ENCODE peak calls at places on chromosomes 11 and 22, in nine cellular contexts. M is non-pigmented ciliary epithelial cell; O is psoas muscle; N is NCI-H187 treated with DMSO at 0.1 percent for 48 hours; W is iris pigment epithelial cell; J is activated CD8-positive, alpha-beta memory T cell treated with anti-CD3 and anti-CD28 coated beads for 4 hours; F is midbrain; P is PC-3; S is SK-N-SH. K is an unnamed sample.

GRCh38 chr11:78420796-78421209 is 3.2 kb upstream of the GAB2 start:
- DNase-seq in J (no peak), F (no peak), P (no peak), M (peak; percentile 55), N (peak; percentile 35), S (peak; percentile 65), W (peak; percentile 85), O (peak; percentile 58), K (no peak)

GRCh38 chr11:85118151-85118550 is 509.0 kb downstream of the DLG2 start:
- DNase-seq in S (no peak), O (no peak), J (no peak), F (no peak), W (peak; percentile 28), P (peak; percentile 9), N (no peak), M (no peak), K (no peak)

GRCh38 chr11:3796796-3797328 is 492 bp downstream of the NUP98 start:
- DNase-seq in N (no peak), O (no peak), P (no peak), F (no peak), J (no peak), W (no peak), S (no peak), M (no peak), K (no peak)

GRCh38 chr11:84496122-84496521 is 1131.0 kb downstream of the DLG2 start:
- DNase-seq in M (no peak), N (no peak), W (no peak), P (no peak), S (no peak), J (no peak), O (no peak), F (no peak), K (no peak)

GRCh38 chr22:45781941-45782340 is 110.3 kb downstream of the ATXN10 start:
- DNase-seq in N (no peak), J (no peak), P (peak; percentile 29), W (no peak), O (no peak), S (no peak), M (no peak), F (no peak), K (no peak)

GRCh38 chr11:103936059-103936458 is 100.4 kb upstream of the DDI1 start:
- DNase-seq in J (no peak), M (no peak), W (peak; percentile 70), P (peak; percentile 24), S (no peak), N (no peak), F (no peak), O (no peak), K (no peak)

GRCh38 chr22:25359601-25360261 is 140.3 kb downstream of the CRYBB2 start:
- DNase-seq in S (no peak), J (no peak), P (no peak), N (no peak), F (no peak), M (no peak), W (no peak), O (no peak), K (no peak)

GRCh38 chr11:35605691-35606090 is 12.6 kb upstream of the FJX1 start:
- DNase-seq in J (no peak), M (no peak), P (no peak), S (no peak), F (peak; percentile 79), W (peak; percentile 65), N (no peak), O (no peak), K (no peak)

GRCh38 chr11:33448461-33449130 is 191.4 kb downstream of the HIPK3 start:
- DNase-seq in S (no peak), N (no peak), O (no peak), P (peak; percentile 66), F (no peak), J (no peak), W (no peak), M (no peak), K (no peak)

GRCh38 chr11:118918128-118918685 is 7.5 kb downstream of the BCL9L start:
- DNase-seq in W (peak; percentile 88), F (no peak), S (peak; percentile 53), N (no peak), P (peak; percentile 92), J (no peak), O (peak; percentile 94), M (no peak), K (no peak)

GRCh38 chr22:19066531-19067271 is 55.5 kb downstream of the DGCR2 start:
- DNase-seq in O (peak; percentile 72), M (peak; percentile 24), W (peak; percentile 72), S (no peak), F (no peak), P (peak; percentile 50), J (no peak), N (no peak), K (no peak)

GRCh38 chr11:3203221-3204043 is 15.2 kb downstream of the MRGPRG start:
- DNase-seq in S (peak; percentile 73), N (no peak), O (peak; percentile 49), M (no peak), W (peak; percentile 25), F (no peak), P (peak; percentile 45), J (no peak), K (no peak)

GRCh38 chr11:27248430-27249207 is 114.4 kb downstream of the CCDC34 start:
- DNase-seq in J (no peak), F (peak; percentile 35), M (no peak), O (no peak), S (no peak), P (no peak), W (no peak), N (no peak), K (no peak)

GRCh38 chr22:29606320-29606719 is 2.9 kb downstream of the NF2 start:
- DNase-seq in P (no peak), J (no peak), N (no peak), O (no peak), S (no peak), W (no peak), M (no peak), F (no peak), K (no peak)

GRCh38 chr11:123586568-123586967 is 67.9 kb downstream of the SCN3B start:
- DNase-seq in M (no peak), N (no peak), O (peak; percentile 30), P (no peak), W (no peak), J (no peak), F (no peak), S (no peak), K (no peak)

GRCh38 chr11:68402355-68403031 is 58.1 kb upstream of the PPP6R3 start:
- DNase-seq in S (no peak), M (no peak), W (no peak), O (no peak), N (no peak), F (no peak), P (peak; percentile 18), J (no peak), K (no peak)

GRCh38 chr11:115676206-115676605 is 172.0 kb upstream of the CADM1 start:
- DNase-seq in O (no peak), M (no peak), W (no peak), N (no peak), J (no peak), S (no peak), P (no peak), F (no peak), K (no peak)

GRCh38 chr22:43435851-43436535 is 24.2 kb downstream of the MPPED1 start:
- DNase-seq in F (no peak), O (no peak), P (no peak), J (no peak), W (no peak), M (no peak), S (no peak), N (no peak), K (no peak)

GRCh38 chr22:21961886-21962654 is 9.4 kb upstream of the PPM1F start:
- DNase-seq in P (peak; percentile 65), W (peak; percentile 40), J (no peak), M (no peak), S (no peak), O (no peak), F (no peak), N (no peak), K (no peak)

GRCh38 chr22:45334068-45334467 is 24.3 kb downstream of the FAM118A start:
- DNase-seq in P (no peak), O (no peak), N (no peak), J (no peak), W (no peak), M (no peak), F (no peak), S (no peak), K (no peak)